ENCODE peak calls at places on chromosomes 1 and 21, in nine cellular contexts. One of them, this sample, is unnamed.

GRCh38 chr1:171422489-171422888 is 62.8 kb upstream of the PRRC2C start:
- DNase-seq in occipital lobe: no peak
- DNase-seq in stomach: no peak
- DNase-seq in stimulated activated CD4-positive, alpha-beta T cell treated with anti-CD3 and anti-CD28 coated beads, Interleukin-1b, Interleukin-23, amount 100 ng/mL, for 24 hours: no peak
- DNase-seq in NCI-H446: no peak
- DNase-seq in GM18507: no peak
- DNase-seq in GM04504: no peak
- DNase-seq in NCI-H2107: no peak
- DNase-seq in activated naive CD8-positive, alpha-beta T cell treated with anti-CD3 and anti-CD28 coated beads, Interleukin-2, amount 50 U/mL, for 24 hours: no peak
- DNase-seq in this sample: no peak

GRCh38 chr1:226438007-226438406 is 30.1 kb upstream of the PARP1 start:
- DNase-seq in stomach: no peak
- DNase-seq in activated naive CD8-positive, alpha-beta T cell treated with anti-CD3 and anti-CD28 coated beads, Interleukin-2, amount 50 U/mL, for 24 hours: no peak
- DNase-seq in GM18507: no peak
- DNase-seq in NCI-H446: peak; percentile 7
- DNase-seq in GM04504: no peak
- DNase-seq in NCI-H2107: no peak
- DNase-seq in stimulated activated CD4-positive, alpha-beta T cell treated with anti-CD3 and anti-CD28 coated beads, Interleukin-1b, Interleukin-23, amount 100 ng/mL, for 24 hours: no peak
- DNase-seq in occipital lobe: no peak
- DNase-seq in this sample: no peak

GRCh38 chr1:185480545-185480944 is 163.5 kb upstream of the IVNS1ABP start:
- DNase-seq in NCI-H2107: no peak
- DNase-seq in GM18507: no peak
- DNase-seq in stimulated activated CD4-positive, alpha-beta T cell treated with anti-CD3 and anti-CD28 coated beads, Interleukin-1b, Interleukin-23, amount 100 ng/mL, for 24 hours: no peak
- DNase-seq in occipital lobe: no peak
- DNase-seq in NCI-H446: no peak
- DNase-seq in stomach: no peak
- DNase-seq in activated naive CD8-positive, alpha-beta T cell treated with anti-CD3 and anti-CD28 coated beads, Interleukin-2, amount 50 U/mL, for 24 hours: no peak
- DNase-seq in GM04504: peak; percentile 29
- DNase-seq in this sample: no peak

GRCh38 chr1:36707221-36707620 is 224.5 kb upstream of the CSF3R start:
- DNase-seq in activated naive CD8-positive, alpha-beta T cell treated with anti-CD3 and anti-CD28 coated beads, Interleukin-2, amount 50 U/mL, for 24 hours: no peak
- DNase-seq in NCI-H446: no peak
- DNase-seq in stimulated activated CD4-positive, alpha-beta T cell treated with anti-CD3 and anti-CD28 coated beads, Interleukin-1b, Interleukin-23, amount 100 ng/mL, for 24 hours: no peak
- DNase-seq in stomach: no peak
- DNase-seq in occipital lobe: no peak
- DNase-seq in NCI-H2107: no peak
- DNase-seq in GM04504: no peak
- DNase-seq in GM18507: no peak
- DNase-seq in this sample: no peak

GRCh38 chr1:226482196-226482595 is 66.4 kb upstream of the STUM start:
- DNase-seq in GM18507: no peak
- DNase-seq in activated naive CD8-positive, alpha-beta T cell treated with anti-CD3 and anti-CD28 coated beads, Interleukin-2, amount 50 U/mL, for 24 hours: no peak
- DNase-seq in NCI-H2107: no peak
- DNase-seq in stimulated activated CD4-positive, alpha-beta T cell treated with anti-CD3 and anti-CD28 coated beads, Interleukin-1b, Interleukin-23, amount 100 ng/mL, for 24 hours: no peak
- DNase-seq in NCI-H446: no peak
- DNase-seq in stomach: peak; percentile 13
- DNase-seq in GM04504: no peak
- DNase-seq in occipital lobe: no peak
- DNase-seq in this sample: no peak

GRCh38 chr1:119829636-119830035 is 18.4 kb upstream of the REG4 start:
- DNase-seq in activated naive CD8-positive, alpha-beta T cell treated with anti-CD3 and anti-CD28 coated beads, Interleukin-2, amount 50 U/mL, for 24 hours: no peak
- DNase-seq in stimulated activated CD4-positive, alpha-beta T cell treated with anti-CD3 and anti-CD28 coated beads, Interleukin-1b, Interleukin-23, amount 100 ng/mL, for 24 hours: no peak
- DNase-seq in NCI-H2107: no peak
- DNase-seq in GM04504: no peak
- DNase-seq in occipital lobe: no peak
- DNase-seq in GM18507: no peak
- DNase-seq in NCI-H446: no peak
- DNase-seq in stomach: no peak
- DNase-seq in this sample: no peak

GRCh38 chr21:37370152-37371040 is 3.8 kb downstream of the DYRK1A start:
- DNase-seq in NCI-H2107: no peak
- DNase-seq in GM04504: no peak
- DNase-seq in NCI-H446: no peak
- DNase-seq in GM18507: peak; percentile 12
- DNase-seq in occipital lobe: no peak
- DNase-seq in stomach: no peak
- DNase-seq in stimulated activated CD4-positive, alpha-beta T cell treated with anti-CD3 and anti-CD28 coated beads, Interleukin-1b, Interleukin-23, amount 100 ng/mL, for 24 hours: no peak
- DNase-seq in activated naive CD8-positive, alpha-beta T cell treated with anti-CD3 and anti-CD28 coated beads, Interleukin-2, amount 50 U/mL, for 24 hours: no peak
- DNase-seq in this sample: no peak

GRCh38 chr1:14576155-14576554 is 22.3 kb upstream of the KAZN start:
- DNase-seq in stimulated activated CD4-positive, alpha-beta T cell treated with anti-CD3 and anti-CD28 coated beads, Interleukin-1b, Interleukin-23, amount 100 ng/mL, for 24 hours: no peak
- DNase-seq in NCI-H446: no peak
- DNase-seq in GM04504: no peak
- DNase-seq in GM18507: no peak
- DNase-seq in occipital lobe: no peak
- DNase-seq in activated naive CD8-positive, alpha-beta T cell treated with anti-CD3 and anti-CD28 coated beads, Interleukin-2, amount 50 U/mL, for 24 hours: no peak
- DNase-seq in NCI-H2107: no peak
- DNase-seq in stomach: no peak
- DNase-seq in this sample: no peak

GRCh38 chr1:157304271-157304670 is 166.1 kb upstream of the ETV3 start:
- DNase-seq in NCI-H2107: no peak
- DNase-seq in activated naive CD8-positive, alpha-beta T cell treated with anti-CD3 and anti-CD28 coated beads, Interleukin-2, amount 50 U/mL, for 24 hours: no peak
- DNase-seq in stomach: no peak
- DNase-seq in NCI-H446: no peak
- DNase-seq in occipital lobe: no peak
- DNase-seq in GM18507: no peak
- DNase-seq in stimulated activated CD4-positive, alpha-beta T cell treated with anti-CD3 and anti-CD28 coated beads, Interleukin-1b, Interleukin-23, amount 100 ng/mL, for 24 hours: no peak
- DNase-seq in GM04504: no peak
- DNase-seq in this sample: no peak

GRCh38 chr1:222642468-222642867 is 24.6 kb downstream of the MIA3 start:
- DNase-seq in GM04504: no peak
- DNase-seq in stomach: no peak
- DNase-seq in stimulated activated CD4-positive, alpha-beta T cell treated with anti-CD3 and anti-CD28 coated beads, Interleukin-1b, Interleukin-23, amount 100 ng/mL, for 24 hours: no peak
- DNase-seq in occipital lobe: no peak
- DNase-seq in GM18507: no peak
- DNase-seq in NCI-H2107: no peak
- DNase-seq in activated naive CD8-positive, alpha-beta T cell treated with anti-CD3 and anti-CD28 coated beads, Interleukin-2, amount 50 U/mL, for 24 hours: no peak
- DNase-seq in NCI-H446: no peak
- DNase-seq in this sample: no peak

GRCh38 chr1:20426923-20427322 is 59.1 kb downstream of the CAMK2N1 start:
- DNase-seq in GM04504: peak; percentile 74
- DNase-seq in stimulated activated CD4-positive, alpha-beta T cell treated with anti-CD3 and anti-CD28 coated beads, Interleukin-1b, Interleukin-23, amount 100 ng/mL, for 24 hours: no peak
- DNase-seq in activated naive CD8-positive, alpha-beta T cell treated with anti-CD3 and anti-CD28 coated beads, Interleukin-2, amount 50 U/mL, for 24 hours: no peak
- DNase-seq in occipital lobe: peak; percentile 14
- DNase-seq in stomach: no peak
- DNase-seq in NCI-H446: no peak
- DNase-seq in NCI-H2107: no peak
- DNase-seq in GM18507: no peak
- DNase-seq in this sample: no peak

GRCh38 chr1:171220551-171221175 is 27.6 kb upstream of the FMO1 start:
- DNase-seq in NCI-H446: no peak
- DNase-seq in NCI-H2107: no peak
- DNase-seq in GM18507: no peak
- DNase-seq in activated naive CD8-positive, alpha-beta T cell treated with anti-CD3 and anti-CD28 coated beads, Interleukin-2, amount 50 U/mL, for 24 hours: no peak
- DNase-seq in occipital lobe: no peak
- DNase-seq in GM04504: no peak
- DNase-seq in stimulated activated CD4-positive, alpha-beta T cell treated with anti-CD3 and anti-CD28 coated beads, Interleukin-1b, Interleukin-23, amount 100 ng/mL, for 24 hours: no peak
- DNase-seq in stomach: no peak
- DNase-seq in this sample: peak; percentile 24

GRCh38 chr1:29532285-29532684 is 296.0 kb downstream of the PTPRU start:
- DNase-seq in activated naive CD8-positive, alpha-beta T cell treated with anti-CD3 and anti-CD28 coated beads, Interleukin-2, amount 50 U/mL, for 24 hours: no peak
- DNase-seq in stimulated activated CD4-positive, alpha-beta T cell treated with anti-CD3 and anti-CD28 coated beads, Interleukin-1b, Interleukin-23, amount 100 ng/mL, for 24 hours: no peak
- DNase-seq in occipital lobe: no peak
- DNase-seq in GM04504: no peak
- DNase-seq in stomach: peak; percentile 13
- DNase-seq in NCI-H2107: no peak
- DNase-seq in GM18507: no peak
- DNase-seq in NCI-H446: no peak
- DNase-seq in this sample: no peak

GRCh38 chr1:15445390-15446122 is 7.3 kb downstream of the CTRC start:
- DNase-seq in stimulated activated CD4-positive, alpha-beta T cell treated with anti-CD3 and anti-CD28 coated beads, Interleukin-1b, Interleukin-23, amount 100 ng/mL, for 24 hours: no peak
- DNase-seq in NCI-H446: no peak
- DNase-seq in stomach: no peak
- DNase-seq in occipital lobe: no peak
- DNase-seq in NCI-H2107: no peak
- DNase-seq in GM18507: no peak
- DNase-seq in GM04504: no peak
- DNase-seq in activated naive CD8-positive, alpha-beta T cell treated with anti-CD3 and anti-CD28 coated beads, Interleukin-2, amount 50 U/mL, for 24 hours: no peak
- DNase-seq in this sample: no peak

GRCh38 chr1:21681426-21681825 is 12.3 kb upstream of the RAP1GAP start:
- DNase-seq in GM18507: no peak
- DNase-seq in activated naive CD8-positive, alpha-beta T cell treated with anti-CD3 and anti-CD28 coated beads, Interleukin-2, amount 50 U/mL, for 24 hours: no peak
- DNase-seq in stomach: no peak
- DNase-seq in GM04504: no peak
- DNase-seq in occipital lobe: no peak
- DNase-seq in NCI-H2107: no peak
- DNase-seq in stimulated activated CD4-positive, alpha-beta T cell treated with anti-CD3 and anti-CD28 coated beads, Interleukin-1b, Interleukin-23, amount 100 ng/mL, for 24 hours: no peak
- DNase-seq in NCI-H446: no peak
- DNase-seq in this sample: no peak

GRCh38 chr1:112007169-112007568 is 17.7 kb upstream of the KCND3 start:
- DNase-seq in activated naive CD8-positive, alpha-beta T cell treated with anti-CD3 and anti-CD28 coated beads, Interleukin-2, amount 50 U/mL, for 24 hours: no peak
- DNase-seq in occipital lobe: no peak
- DNase-seq in GM18507: no peak
- DNase-seq in GM04504: no peak
- DNase-seq in NCI-H446: no peak
- DNase-seq in NCI-H2107: no peak
- DNase-seq in stimulated activated CD4-positive, alpha-beta T cell treated with anti-CD3 and anti-CD28 coated beads, Interleukin-1b, Interleukin-23, amount 100 ng/mL, for 24 hours: no peak
- DNase-seq in stomach: no peak
- DNase-seq in this sample: no peak

This sample was measured in mesothelial cell of epicardium.